ENCODE peak calls at places on chromosomes 3 and 15, in eight cellular contexts. N is GM18507, Z is brain microvascular endothelial cell, H is Right ventricle myocardium superior, I is C1 segment of cervical spinal cord, V is SJCRH30, M is substantia nigra, F is cardiac muscle cell. A is an unnamed sample.

GRCh38 chr3:127092368-127092767 is 100.6 kb upstream of the PRR23E start:
- DNase-seq in F (no peak), H (no peak), N (no peak), Z (no peak), V (no peak), M (no peak), I (no peak), A (no peak)

GRCh38 chr15:100681335-100681746 is 79.0 kb downstream of the ASB7 start:
- DNase-seq in I (no peak), Z (no peak), M (no peak), V (no peak), F (no peak), H (no peak), N (no peak), A (no peak)

GRCh38 chr3:45546636-45547201 is 47.8 kb upstream of the LIMD1 start:
- DNase-seq in M (peak), Z (no peak), I (no peak), F (no peak), V (peak), H (no peak), N (no peak), A (no peak)

GRCh38 chr15:69758810-69759410 is 306.3 kb downstream of the RPLP1 start:
- DNase-seq in V (no peak), H (peak), Z (peak), M (peak), N (peak), F (peak), I (no peak), A (no peak)

GRCh38 chr3:158330820-158331219 is 220.9 kb downstream of the RSRC1 start:
- DNase-seq in V (no peak), F (peak), Z (peak), H (no peak), N (no peak), M (no peak), I (no peak), A (no peak)

GRCh38 chr3:181711325-181712135 is at the start of gene SOX2:
- DNase-seq in V (peak), M (peak), F (peak), I (peak), N (peak), Z (no peak), H (peak), A (peak)

GRCh38 chr3:171459130-171459941 is 869 bp downstream of the TNIK start:
- DNase-seq in F (peak), M (peak), I (peak), N (no peak), H (peak), V (peak), Z (peak), A (peak)

GRCh38 chr3:47949979-47950378 is 66.2 kb downstream of the MAP4 start:
- DNase-seq in H (no peak), F (no peak), V (no peak), M (no peak), Z (no peak), N (peak), I (no peak), A (no peak)

GRCh38 chr15:39472661-39473657 is 107.9 kb upstream of the THBS1 start:
- DNase-seq in V (peak), N (no peak), H (peak), F (peak), I (no peak), M (no peak), Z (peak), A (no peak)

A was measured in dorsolateral prefrontal cortex.